ENCODE peak calls at places on chromosome 13, in seven cellular contexts. P, I, M, U, B, G and V are unnamed samples.

GRCh38 chr13:95569966-95570365 is 17.4 kb downstream of the CLDN10 start:
- DNase-seq in B (no peak), P (no peak), I (no peak), U (no peak), G (no peak), M (no peak), V (no peak)

GRCh38 chr13:40762849-40763248 is 8.1 kb downstream of the MRPS31 start:
- DNase-seq in B (peak; percentile 65), P (no peak), I (no peak), M (no peak), U (no peak), G (no peak), V (no peak)

GRCh38 chr13:22451345-22451744 is 729.4 kb upstream of the SGCG start:
- DNase-seq in I (no peak), U (peak; percentile 89), B (no peak), M (no peak), P (no peak), G (no peak), V (no peak)

GRCh38 chr13:102856603-102857002 is 10.8 kb downstream of the ERCC5 start:
- DNase-seq in I (no peak), B (no peak), M (no peak), P (peak; percentile 48), G (no peak), U (no peak), V (no peak)

GRCh38 chr13:21243045-21243842 is 66.8 kb downstream of the MRPL57 start:
- DNase-seq in P (no peak), B (no peak), M (no peak), U (no peak), G (no peak), I (peak; percentile 10), V (no peak)

GRCh38 chr13:29125934-29126424 is 305.8 kb downstream of the MTUS2 start:
- DNase-seq in P (no peak), U (no peak), M (no peak), B (no peak), I (no peak), G (no peak), V (no peak)

GRCh38 chr13:113802090-113802531 is 43.1 kb downstream of the TMEM255B start:
- DNase-seq in B (peak; percentile 72), P (no peak), M (no peak), I (peak; percentile 89), U (peak; percentile 67), G (no peak), V (no peak)

GRCh38 chr13:87120476-87120875 is 550.7 kb upstream of the SLITRK5 start:
- DNase-seq in M (no peak), P (no peak), B (peak; percentile 44), G (no peak), I (no peak), U (no peak), V (no peak)

GRCh38 chr13:106155411-106155810 is 380.1 kb downstream of the EFNB2 start:
- DNase-seq in I (no peak), U (no peak), P (no peak), B (peak; percentile 79), M (no peak), G (no peak), V (no peak)

GRCh38 chr13:62663767-62664166 is 1248.1 kb upstream of the PCDH20 start:
- DNase-seq in B (peak; percentile 13), U (peak; percentile 16), M (no peak), G (no peak), P (no peak), I (peak; percentile 17), V (no peak)

GRCh38 chr13:74695021-74695800 is 561.0 kb upstream of the KLF12 start:
- DNase-seq in B (no peak), U (no peak), I (peak; percentile 86), M (no peak), G (no peak), P (no peak), V (no peak)

GRCh38 chr13:39998166-39998565 is 342.7 kb downstream of the COG6 start:
- DNase-seq in B (no peak), U (peak; percentile 8), M (no peak), G (no peak), P (no peak), I (no peak), V (no peak)

GRCh38 chr13:20222553-20222952 is 9.6 kb downstream of the GJB6 start:
- DNase-seq in I (no peak), P (no peak), G (no peak), M (no peak), B (no peak), U (no peak), V (no peak)

GRCh38 chr13:43036386-43037220 is 13.2 kb downstream of the DNAJC15 start:
- DNase-seq in B (no peak), I (peak; percentile 35), P (no peak), G (no peak), U (no peak), M (no peak), V (no peak)

GRCh38 chr13:59356607-59357006 is 807.1 kb downstream of the DIAPH3 start:
- DNase-seq in P (no peak), G (no peak), M (peak; percentile 18), I (no peak), U (no peak), B (peak; percentile 37), V (peak; percentile 41)

GRCh38 chr13:23087884-23088283 is 92.9 kb upstream of the SGCG start:
- DNase-seq in U (peak; percentile 24), I (peak; percentile 72), B (peak; percentile 20), G (peak; percentile 35), P (no peak), M (no peak), V (peak; percentile 48)

GRCh38 chr13:45055902-45056648 is 64.2 kb upstream of the GTF2F2 start:
- DNase-seq in P (no peak), B (peak; percentile 56), G (peak; percentile 42), I (peak; percentile 40), M (peak; percentile 11), U (peak; percentile 57), V (peak; percentile 62)
- H3K27ac ChIP-seq in P (no peak overlapping the region), B (peak overlapping the region; percentile 89), G (peak overlapping the region; percentile 69), I (no peak overlapping the region), M (peak overlapping the region; percentile 60), U (no peak overlapping the region), V (no peak overlapping the region)

DNA sequence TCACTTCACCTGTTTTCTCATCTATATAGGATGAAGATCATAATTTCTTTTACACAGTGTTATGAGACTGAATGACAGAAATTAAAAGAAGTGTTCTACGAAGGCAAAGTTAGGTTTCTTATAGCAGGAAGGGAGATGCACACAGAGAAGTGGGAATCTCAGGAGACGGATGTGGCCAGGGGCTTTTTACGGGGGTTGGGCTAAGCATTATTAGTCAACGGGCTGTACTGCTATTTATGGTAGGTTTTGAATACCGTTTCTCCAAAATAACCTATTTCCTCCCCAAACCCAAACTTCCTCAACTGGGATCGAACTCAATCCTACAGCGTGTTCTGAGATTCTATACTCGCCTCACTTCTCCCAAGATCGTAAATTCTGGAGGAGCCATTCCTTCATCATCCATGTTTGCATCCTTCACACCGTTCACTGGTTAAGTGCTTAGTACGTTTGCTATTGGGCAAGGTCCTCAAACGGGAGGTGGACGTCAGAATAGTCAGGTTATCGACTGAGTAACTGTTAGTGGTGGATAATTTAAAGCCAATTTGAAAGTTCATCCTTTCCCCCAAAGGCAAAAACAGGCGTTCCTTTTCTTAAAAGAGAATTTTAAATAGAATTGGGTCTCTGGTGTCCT is 1.2 kb upstream of the TRIM13 start:
- DNase-seq in P (no peak), B (no peak), U (no peak), M (no peak), G (no peak), I (peak; percentile 41), V (no peak)
- H3K36me3 ChIP-seq in P (peaks cover 9% of the 10 kb centered on the region), B (peaks cover 8% of the 10 kb centered on the region), U (peaks cover 19% of the 10 kb centered on the region), M (no peaks in the 10 kb centered on the region), G (peaks cover 25% of the 10 kb centered on the region), I (no peaks in the 10 kb centered on the region), V (peaks cover 27% of the 10 kb centered on the region)

GRCh38 chr13:112330479-112331407 is 45.4 kb upstream of the SPACA7 start:
- DNase-seq in I (no peak), B (no peak), G (no peak), U (no peak), P (no peak), M (no peak), V (no peak)
- H3K4me3 ChIP-seq in I (no peak overlapping the region), B (no peak overlapping the region), G (no peak overlapping the region), U (no peak overlapping the region), P (no peak overlapping the region), M (no peak overlapping the region), V (no peak overlapping the region)

DNA sequence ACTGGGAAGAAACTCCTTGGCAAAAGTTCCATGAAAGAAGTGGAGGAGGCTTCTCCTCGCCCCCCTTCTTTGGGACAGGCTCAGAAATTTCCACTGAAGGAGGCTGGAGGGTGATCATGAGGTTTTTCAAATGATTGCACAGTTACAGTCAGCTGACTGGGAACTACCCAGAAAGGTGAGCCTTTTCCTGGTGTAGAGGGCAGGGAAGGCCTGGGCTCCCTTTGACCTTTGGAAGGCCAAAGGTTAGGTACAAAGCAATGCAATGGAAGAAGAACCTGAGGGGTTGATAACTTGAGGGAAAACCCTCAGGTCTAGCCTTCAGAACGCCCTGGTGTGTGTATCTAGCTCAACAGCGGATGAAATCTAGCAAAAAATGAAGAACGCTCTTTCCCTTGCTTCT is 50.1 kb upstream of the SLC15A1 start:
- DNase-seq in U (no peak), M (no peak), G (no peak), B (no peak), P (no peak), I (no peak), V (no peak)
- H3K27ac ChIP-seq in U (no peak overlapping the region), M (no peak overlapping the region), G (no peak overlapping the region), B (no peak overlapping the region), P (no peak overlapping the region), I (no peak overlapping the region), V (no peak overlapping the region)

GRCh38 chr13:110642291-110642981 is 27.1 kb downstream of the NAXD start:
- DNase-seq in G (no peak), B (no peak), P (peak; percentile 22), I (no peak), U (no peak), M (no peak), V (no peak)
- H3K36me3 ChIP-seq in G (peaks cover 27% of the 10 kb centered on the region), B (peaks cover 66% of the 10 kb centered on the region), P (peaks cover 93% of the 10 kb centered on the region), I (peaks cover 8% of the 10 kb centered on the region), U (no peaks in the 10 kb centered on the region), M (no peaks in the 10 kb centered on the region), V (peaks cover 31% of the 10 kb centered on the region)

GRCh38 chr13:112063807-112064206 is 3.1 kb upstream of the SOX1 start:
- DNase-seq in U (no peak), I (no peak), B (no peak), M (no peak), P (no peak), G (no peak), V (no peak)
- H3K4me3 ChIP-seq in U (no peak overlapping the region), I (no peak overlapping the region), B (no peak overlapping the region), M (no peak overlapping the region), P (no peak overlapping the region), G (no peak overlapping the region), V (no peak overlapping the region)